ENCODE peak calls at places on chromosomes 2 and 18, in eight cellular contexts. K, F, R, I, M, D, C and L are unnamed samples.
A peak's percentile ranks its signal among the peaks of the same experiment; 100 is the strongest.

GRCh38 chr2:6730003-6730402 is 135.7 kb downstream of the CMPK2 start:
- DNase-seq in C (no peak), I (no peak), K (no peak), M (no peak), D (no peak), F (no peak), R (no peak), L (no peak)

GRCh38 chr2:138029238-138029637 is 65.0 kb downstream of the HNMT start:
- DNase-seq in F (no peak), M (no peak), I (no peak), K (no peak), D (peak; percentile 10), C (peak; percentile 37), R (no peak), L (no peak)

GRCh38 chr2:240579771-240580614 is 6.5 kb upstream of the CAPN10 start:
- DNase-seq in K (no peak), F (no peak), M (no peak), D (no peak), C (peak; percentile 74), R (no peak), I (peak; percentile 65), L (peak; percentile 95)

GRCh38 chr2:151237422-151238012 is 24.1 kb downstream of the RBM43 start:
- DNase-seq in M (no peak), I (no peak), C (no peak), K (no peak), F (no peak), R (no peak), D (no peak), L (peak; percentile 45)

GRCh38 chr2:209878701-209879100 is 107.1 kb downstream of the UNC80 start:
- DNase-seq in M (no peak), K (no peak), R (no peak), I (no peak), D (no peak), C (no peak), F (no peak), L (no peak)

GRCh38 chr2:166376873-166377272 is 1.1 kb upstream of the SCN9A start:
- DNase-seq in F (no peak), I (no peak), D (no peak), K (no peak), M (no peak), R (no peak), C (no peak), L (no peak)

GRCh38 chr2:204452464-204453023 is 92.7 kb upstream of the PARD3B start:
- DNase-seq in M (no peak), K (no peak), R (peak; percentile 23), I (no peak), D (peak; percentile 38), C (no peak), F (peak; percentile 87), L (peak; percentile 100)

GRCh38 chr18:69217271-69217670 is 183.4 kb upstream of the DOK6 start:
- DNase-seq in C (no peak), R (peak; percentile 46), M (no peak), K (no peak), I (no peak), D (no peak), F (no peak), L (no peak)

GRCh38 chr2:206693399-206694137 is 24.6 kb downstream of the DYTN start:
- DNase-seq in I (no peak), K (no peak), R (peak; percentile 70), F (peak; percentile 27), D (no peak), M (peak; percentile 47), C (no peak), L (peak; percentile 69)

GRCh38 chr18:8893628-8894231 is 188.4 kb downstream of the MTCL1 start:
- DNase-seq in C (no peak), K (no peak), M (no peak), F (no peak), R (no peak), D (no peak), I (no peak), L (no peak)

GRCh38 chr2:48116518-48116917 is 210.2 kb upstream of the FBXO11 start:
- DNase-seq in R (no peak), M (no peak), D (no peak), C (no peak), K (no peak), I (no peak), F (no peak), L (no peak)

GRCh38 chr18:12079504-12080237 is 14.0 kb upstream of the ANKRD62 start:
- DNase-seq in C (no peak), M (no peak), K (no peak), F (no peak), D (peak; percentile 22), I (no peak), R (no peak), L (no peak)

GRCh38 chr2:176766005-176766404 is 446.6 kb upstream of the HNRNPA3 start:
- DNase-seq in R (no peak), K (no peak), M (no peak), C (no peak), F (no peak), I (no peak), D (no peak), L (no peak)

GRCh38 chr18:22539045-22539444 is 121.3 kb upstream of the CTAGE1 start:
- DNase-seq in M (no peak), I (no peak), K (no peak), R (no peak), F (no peak), D (peak; percentile 37), C (peak; percentile 76), L (no peak)

GRCh38 chr18:48787523-48788151 is 163.1 kb downstream of the SMAD7 start:
- DNase-seq in F (no peak), I (no peak), M (no peak), R (no peak), D (no peak), K (no peak), C (peak; percentile 31), L (peak; percentile 45)

GRCh38 chr2:6452702-6453481 is 412.8 kb downstream of the CMPK2 start:
- DNase-seq in R (no peak), F (no peak), K (no peak), M (no peak), I (no peak), D (no peak), C (no peak), L (peak; percentile 8)

GRCh38 chr18:24560511-24560981 is 100.1 kb downstream of the HRH4 start:
- DNase-seq in M (no peak), I (no peak), D (no peak), R (no peak), C (no peak), F (no peak), K (no peak), L (no peak)

GRCh38 chr2:178177066-178177679 is 17.1 kb upstream of the OSBPL6 start:
- DNase-seq in R (no peak), C (no peak), M (no peak), F (no peak), I (no peak), K (no peak), D (no peak), L (peak; percentile 53)

GRCh38 chr2:37000273-37000780 is 34.0 kb upstream of the STRN start:
- DNase-seq in D (no peak), F (no peak), C (no peak), I (no peak), K (no peak), R (no peak), M (no peak), L (no peak)

GRCh38 chr2:190637331-190637734 is 11.6 kb upstream of the NAB1 start:
- DNase-seq in D (no peak), F (no peak), I (no peak), C (no peak), M (no peak), R (no peak), K (no peak), L (peak; percentile 57)